ENCODE peak calls at places on chromosomes 7 and 10, in six cellular contexts. E is GM13977; D is ELF-1; Q is CD4-positive, alpha-beta T cell; Y is mucosa of gallbladder; R is H7. P is an unnamed sample.

GRCh38 chr7:116901143-116901542 is 38.8 kb downstream of the CAPZA2 start:
- DNase-seq in E (no peak), D (no peak), Q (no peak), Y (no peak), R (no peak), P (no peak)

GRCh38 chr10:78765726-78766335 is 302.9 kb upstream of the ZMIZ1 start:
- DNase-seq in E (no peak), D (no peak), Q (no peak), Y (no peak), R (no peak), P (no peak)

GRCh38 chr7:37366445-37366844 is 82.2 kb downstream of the ELMO1 start:
- DNase-seq in E (no peak), D (no peak), Q (no peak), Y (no peak), R (no peak), P (no peak)

GRCh38 chr7:133869556-133869955 is 257.6 kb upstream of the LRGUK start:
- DNase-seq in E (no peak), D (no peak), Q (no peak), Y (no peak), R (no peak), P (no peak)

GRCh38 chr10:24791129-24791733 is 67.5 kb upstream of the ARHGAP21 start:
- DNase-seq in E (no peak), D (no peak), Q (no peak), Y (no peak), R (no peak), P (no peak)

GRCh38 chr10:106864031-106864430 is 300.5 kb downstream of the SORCS1 start:
- DNase-seq in E (no peak), D (no peak), Q (no peak), Y (no peak), R (no peak), P (no peak)

GRCh38 chr10:20616918-20617801 is 280.0 kb downstream of the NEBL start:
- DNase-seq in E (no peak), D (no peak), Q (no peak), Y (no peak), R (no peak), P (no peak)

GRCh38 chr7:96778263-96778662 is 68.6 kb upstream of the SEM1 start:
- DNase-seq in E (no peak), D (peak), Q (no peak), Y (no peak), R (peak), P (no peak)

P was measured in T-cell.